ENCODE peak calls at places on chromosomes 4 and X, in four cellular contexts. One of them, this sample, is unnamed.

GRCh38 chrX:31036895-31037294 is 34.9 kb downstream of the FTHL17 start:
- DNase-seq in AG08396: peak; percentile 43
- DNase-seq in stimulated activated CD8-positive, alpha-beta memory T cell treated with anti-CD3 and anti-CD28 coated beads, Interleukin-7, amount 100 ng/mL, for 4 hours: no peak
- DNase-seq in fibroblast of pulmonary artery: peak; percentile 56
- DNase-seq in this sample: peak; percentile 2

GRCh38 chr4:84151574-84151973 is 347.5 kb downstream of the NKX6-1 start:
- DNase-seq in AG08396: no peak
- DNase-seq in stimulated activated CD8-positive, alpha-beta memory T cell treated with anti-CD3 and anti-CD28 coated beads, Interleukin-7, amount 100 ng/mL, for 4 hours: no peak
- DNase-seq in fibroblast of pulmonary artery: no peak
- DNase-seq in this sample: no peak

GRCh38 chr4:28760003-28760402 is 1899.4 kb downstream of the STIM2 start:
- DNase-seq in AG08396: no peak
- DNase-seq in stimulated activated CD8-positive, alpha-beta memory T cell treated with anti-CD3 and anti-CD28 coated beads, Interleukin-7, amount 100 ng/mL, for 4 hours: no peak
- DNase-seq in fibroblast of pulmonary artery: no peak
- DNase-seq in this sample: no peak

GRCh38 chrX:112738347-112739033 is 58.8 kb upstream of the LHFPL1 start:
- DNase-seq in AG08396: no peak
- DNase-seq in stimulated activated CD8-positive, alpha-beta memory T cell treated with anti-CD3 and anti-CD28 coated beads, Interleukin-7, amount 100 ng/mL, for 4 hours: no peak
- DNase-seq in fibroblast of pulmonary artery: no peak
- DNase-seq in this sample: no peak

GRCh38 chr4:24965627-24966026 is 52.8 kb upstream of the CCDC149 start:
- DNase-seq in AG08396: no peak
- DNase-seq in stimulated activated CD8-positive, alpha-beta memory T cell treated with anti-CD3 and anti-CD28 coated beads, Interleukin-7, amount 100 ng/mL, for 4 hours: no peak
- DNase-seq in fibroblast of pulmonary artery: no peak
- DNase-seq in this sample: no peak

GRCh38 chr4:130054895-130055294 is 958.9 kb downstream of the C4orf33 start:
- DNase-seq in AG08396: no peak
- DNase-seq in stimulated activated CD8-positive, alpha-beta memory T cell treated with anti-CD3 and anti-CD28 coated beads, Interleukin-7, amount 100 ng/mL, for 4 hours: no peak
- DNase-seq in fibroblast of pulmonary artery: no peak
- DNase-seq in this sample: no peak

GRCh38 chr4:118736867-118737266 is 51.7 kb downstream of the METTL14 start:
- DNase-seq in AG08396: no peak
- DNase-seq in stimulated activated CD8-positive, alpha-beta memory T cell treated with anti-CD3 and anti-CD28 coated beads, Interleukin-7, amount 100 ng/mL, for 4 hours: no peak
- DNase-seq in fibroblast of pulmonary artery: no peak
- DNase-seq in this sample: no peak

GRCh38 chrX:15942307-15942706 is 87.7 kb upstream of the AP1S2 start:
- DNase-seq in AG08396: no peak
- DNase-seq in stimulated activated CD8-positive, alpha-beta memory T cell treated with anti-CD3 and anti-CD28 coated beads, Interleukin-7, amount 100 ng/mL, for 4 hours: no peak
- DNase-seq in fibroblast of pulmonary artery: no peak
- DNase-seq in this sample: no peak

GRCh38 chrX:53681661-53682060 is 4.9 kb downstream of the HUWE1 start:
- DNase-seq in AG08396: no peak
- DNase-seq in stimulated activated CD8-positive, alpha-beta memory T cell treated with anti-CD3 and anti-CD28 coated beads, Interleukin-7, amount 100 ng/mL, for 4 hours: no peak
- DNase-seq in fibroblast of pulmonary artery: peak; percentile 25
- DNase-seq in this sample: no peak

GRCh38 chrX:135170468-135170867 is 730 bp downstream of the CT55 start:
- DNase-seq in AG08396: no peak
- DNase-seq in stimulated activated CD8-positive, alpha-beta memory T cell treated with anti-CD3 and anti-CD28 coated beads, Interleukin-7, amount 100 ng/mL, for 4 hours: no peak
- DNase-seq in fibroblast of pulmonary artery: no peak
- DNase-seq in this sample: no peak

GRCh38 chr4:139783761-139784484 is 118.3 kb downstream of the MGST2 start:
- DNase-seq in AG08396: no peak
- DNase-seq in stimulated activated CD8-positive, alpha-beta memory T cell treated with anti-CD3 and anti-CD28 coated beads, Interleukin-7, amount 100 ng/mL, for 4 hours: no peak
- DNase-seq in fibroblast of pulmonary artery: no peak
- DNase-seq in this sample: no peak

GRCh38 chrX:9467751-9468150 is 2.9 kb downstream of the TBL1X start:
- DNase-seq in AG08396: no peak
- DNase-seq in stimulated activated CD8-positive, alpha-beta memory T cell treated with anti-CD3 and anti-CD28 coated beads, Interleukin-7, amount 100 ng/mL, for 4 hours: no peak
- DNase-seq in fibroblast of pulmonary artery: no peak
- DNase-seq in this sample: no peak

GRCh38 chrX:100447563-100448397 is 37.7 kb upstream of the PCDH19 start:
- DNase-seq in AG08396: peak; percentile 62
- DNase-seq in stimulated activated CD8-positive, alpha-beta memory T cell treated with anti-CD3 and anti-CD28 coated beads, Interleukin-7, amount 100 ng/mL, for 4 hours: no peak
- DNase-seq in fibroblast of pulmonary artery: peak; percentile 36
- DNase-seq in this sample: peak; percentile 26

GRCh38 chr4:32847466-32847865 is 2127.3 kb downstream of the PCDH7 start:
- DNase-seq in AG08396: no peak
- DNase-seq in stimulated activated CD8-positive, alpha-beta memory T cell treated with anti-CD3 and anti-CD28 coated beads, Interleukin-7, amount 100 ng/mL, for 4 hours: no peak
- DNase-seq in fibroblast of pulmonary artery: peak; percentile 31
- DNase-seq in this sample: no peak

GRCh38 chr4:139243448-139244365 is 36.3 kb downstream of the MGARP start:
- DNase-seq in AG08396: peak; percentile 74
- DNase-seq in stimulated activated CD8-positive, alpha-beta memory T cell treated with anti-CD3 and anti-CD28 coated beads, Interleukin-7, amount 100 ng/mL, for 4 hours: no peak
- DNase-seq in fibroblast of pulmonary artery: peak; percentile 95
- DNase-seq in this sample: peak; percentile 34

This sample was measured in H54.